ENCODE peak calls at places on chromosomes 16 and 17, in seven cellular contexts. One of them, this sample, is unnamed.

GRCh38 chr17:74332763-74333220 is 6.8 kb downstream of the KIF19 start:
- DNase-seq in dorsolateral prefrontal cortex: no peak
- DNase-seq in WTC11: no peak
- DNase-seq in stimulated activated CD8-positive, alpha-beta memory T cell treated with anti-CD3 and anti-CD28 coated beads, Interleukin-2, amount 100 ng/mL, for 1 hour: no peak
- DNase-seq in M059J: no peak
- DNase-seq in NCI-H2081: peak; percentile 62
- DNase-seq in NCI-H146: peak; percentile 58
- DNase-seq in this sample: no peak

GRCh38 chr17:59746849-59747445 is 39.5 kb downstream of the VMP1 start:
- DNase-seq in dorsolateral prefrontal cortex: no peak
- DNase-seq in WTC11: no peak
- DNase-seq in stimulated activated CD8-positive, alpha-beta memory T cell treated with anti-CD3 and anti-CD28 coated beads, Interleukin-2, amount 100 ng/mL, for 1 hour: no peak
- DNase-seq in M059J: peak; percentile 66
- DNase-seq in NCI-H2081: peak; percentile 56
- DNase-seq in NCI-H146: peak; percentile 28
- DNase-seq in this sample: peak; percentile 17

GRCh38 chr17:75850928-75851692 is 4.0 kb downstream of the WBP2 start:
- DNase-seq in dorsolateral prefrontal cortex: peak; percentile 71
- DNase-seq in WTC11: no peak
- DNase-seq in stimulated activated CD8-positive, alpha-beta memory T cell treated with anti-CD3 and anti-CD28 coated beads, Interleukin-2, amount 100 ng/mL, for 1 hour: no peak
- DNase-seq in M059J: no peak
- DNase-seq in NCI-H2081: no peak
- DNase-seq in NCI-H146: no peak
- DNase-seq in this sample: no peak

GRCh38 chr17:48612456-48612853 is 1.6 kb upstream of the HOXB7 start:
- DNase-seq in dorsolateral prefrontal cortex: no peak
- DNase-seq in WTC11: no peak
- DNase-seq in stimulated activated CD8-positive, alpha-beta memory T cell treated with anti-CD3 and anti-CD28 coated beads, Interleukin-2, amount 100 ng/mL, for 1 hour: no peak
- DNase-seq in M059J: peak; percentile 65
- DNase-seq in NCI-H2081: no peak
- DNase-seq in NCI-H146: peak; percentile 41
- DNase-seq in this sample: no peak

GRCh38 chr17:17028059-17028877 is 14.0 kb upstream of the MPRIP start:
- DNase-seq in dorsolateral prefrontal cortex: no peak
- DNase-seq in WTC11: peak; percentile 77
- DNase-seq in stimulated activated CD8-positive, alpha-beta memory T cell treated with anti-CD3 and anti-CD28 coated beads, Interleukin-2, amount 100 ng/mL, for 1 hour: no peak
- DNase-seq in M059J: peak; percentile 92
- DNase-seq in NCI-H2081: no peak
- DNase-seq in NCI-H146: peak; percentile 95
- DNase-seq in this sample: no peak

GRCh38 chr16:9138021-9138680 is 46.7 kb downstream of the HAPSTR1 start:
- DNase-seq in dorsolateral prefrontal cortex: no peak
- DNase-seq in WTC11: no peak
- DNase-seq in stimulated activated CD8-positive, alpha-beta memory T cell treated with anti-CD3 and anti-CD28 coated beads, Interleukin-2, amount 100 ng/mL, for 1 hour: no peak
- DNase-seq in M059J: no peak
- DNase-seq in NCI-H2081: no peak
- DNase-seq in NCI-H146: no peak
- DNase-seq in this sample: no peak

GRCh38 chr16:27951752-27952151 is 111.8 kb downstream of the GSG1L start:
- DNase-seq in dorsolateral prefrontal cortex: no peak
- DNase-seq in WTC11: no peak
- DNase-seq in stimulated activated CD8-positive, alpha-beta memory T cell treated with anti-CD3 and anti-CD28 coated beads, Interleukin-2, amount 100 ng/mL, for 1 hour: no peak
- DNase-seq in M059J: peak; percentile 53
- DNase-seq in NCI-H2081: no peak
- DNase-seq in NCI-H146: no peak
- DNase-seq in this sample: no peak

GRCh38 chr16:23013484-23013883 is 135.8 kb downstream of the USP31 start:
- DNase-seq in dorsolateral prefrontal cortex: no peak
- DNase-seq in WTC11: no peak
- DNase-seq in stimulated activated CD8-positive, alpha-beta memory T cell treated with anti-CD3 and anti-CD28 coated beads, Interleukin-2, amount 100 ng/mL, for 1 hour: no peak
- DNase-seq in M059J: peak; percentile 6
- DNase-seq in NCI-H2081: no peak
- DNase-seq in NCI-H146: no peak
- DNase-seq in this sample: no peak

GRCh38 chr16:3776316-3776715 is 59.0 kb upstream of the TRAP1 start:
- DNase-seq in dorsolateral prefrontal cortex: no peak
- DNase-seq in WTC11: no peak
- DNase-seq in stimulated activated CD8-positive, alpha-beta memory T cell treated with anti-CD3 and anti-CD28 coated beads, Interleukin-2, amount 100 ng/mL, for 1 hour: no peak
- DNase-seq in M059J: no peak
- DNase-seq in NCI-H2081: no peak
- DNase-seq in NCI-H146: no peak
- DNase-seq in this sample: no peak

GRCh38 chr16:69610356-69610755 is 44.6 kb downstream of the NFAT5 start:
- DNase-seq in dorsolateral prefrontal cortex: no peak
- DNase-seq in WTC11: no peak
- DNase-seq in stimulated activated CD8-positive, alpha-beta memory T cell treated with anti-CD3 and anti-CD28 coated beads, Interleukin-2, amount 100 ng/mL, for 1 hour: no peak
- DNase-seq in M059J: peak; percentile 20
- DNase-seq in NCI-H2081: no peak
- DNase-seq in NCI-H146: no peak
- DNase-seq in this sample: no peak

GRCh38 chr17:7626956-7627249 is 718 bp downstream of the SAT2 start:
- DNase-seq in dorsolateral prefrontal cortex: no peak
- DNase-seq in WTC11: no peak
- DNase-seq in stimulated activated CD8-positive, alpha-beta memory T cell treated with anti-CD3 and anti-CD28 coated beads, Interleukin-2, amount 100 ng/mL, for 1 hour: no peak
- DNase-seq in M059J: no peak
- DNase-seq in NCI-H2081: no peak
- DNase-seq in NCI-H146: no peak
- DNase-seq in this sample: no peak

GRCh38 chr17:44581868-44582267 is 24.6 kb downstream of the FZD2 start:
- DNase-seq in dorsolateral prefrontal cortex: no peak
- DNase-seq in WTC11: no peak
- DNase-seq in stimulated activated CD8-positive, alpha-beta memory T cell treated with anti-CD3 and anti-CD28 coated beads, Interleukin-2, amount 100 ng/mL, for 1 hour: no peak
- DNase-seq in M059J: no peak
- DNase-seq in NCI-H2081: no peak
- DNase-seq in NCI-H146: peak; percentile 62
- DNase-seq in this sample: no peak

GRCh38 chr17:3596804-3597464 is 12.3 kb downstream of the TRPV1 start:
- DNase-seq in dorsolateral prefrontal cortex: no peak
- DNase-seq in WTC11: no peak
- DNase-seq in stimulated activated CD8-positive, alpha-beta memory T cell treated with anti-CD3 and anti-CD28 coated beads, Interleukin-2, amount 100 ng/mL, for 1 hour: no peak
- DNase-seq in M059J: no peak
- DNase-seq in NCI-H2081: no peak
- DNase-seq in NCI-H146: no peak
- DNase-seq in this sample: no peak

GRCh38 chr17:68398731-68399637 is 58.3 kb downstream of the WIPI1 start:
- DNase-seq in dorsolateral prefrontal cortex: no peak
- DNase-seq in WTC11: peak; percentile 75
- DNase-seq in stimulated activated CD8-positive, alpha-beta memory T cell treated with anti-CD3 and anti-CD28 coated beads, Interleukin-2, amount 100 ng/mL, for 1 hour: no peak
- DNase-seq in M059J: peak; percentile 63
- DNase-seq in NCI-H2081: peak; percentile 67
- DNase-seq in NCI-H146: peak; percentile 79
- DNase-seq in this sample: no peak

GRCh38 chr17:2172447-2172938 is 117.6 kb downstream of the HIC1 start:
- DNase-seq in dorsolateral prefrontal cortex: no peak
- DNase-seq in WTC11: no peak
- DNase-seq in stimulated activated CD8-positive, alpha-beta memory T cell treated with anti-CD3 and anti-CD28 coated beads, Interleukin-2, amount 100 ng/mL, for 1 hour: no peak
- DNase-seq in M059J: peak; percentile 78
- DNase-seq in NCI-H2081: peak; percentile 40
- DNase-seq in NCI-H146: no peak
- DNase-seq in this sample: no peak

GRCh38 chr17:68172461-68172954 is 75.3 kb upstream of the AMZ2 start:
- DNase-seq in dorsolateral prefrontal cortex: peak; percentile 70
- DNase-seq in WTC11: peak; percentile 84
- DNase-seq in stimulated activated CD8-positive, alpha-beta memory T cell treated with anti-CD3 and anti-CD28 coated beads, Interleukin-2, amount 100 ng/mL, for 1 hour: peak; percentile 58
- DNase-seq in M059J: peak; percentile 50
- DNase-seq in NCI-H2081: peak; percentile 72
- DNase-seq in NCI-H146: peak; percentile 61
- DNase-seq in this sample: peak; percentile 52

GRCh38 chr16:75566040-75566888 is at the start of gene GABARAPL2:
- DNase-seq in dorsolateral prefrontal cortex: peak; percentile 75
- DNase-seq in WTC11: peak; percentile 95
- DNase-seq in stimulated activated CD8-positive, alpha-beta memory T cell treated with anti-CD3 and anti-CD28 coated beads, Interleukin-2, amount 100 ng/mL, for 1 hour: peak; percentile 84
- DNase-seq in M059J: peak; percentile 68
- DNase-seq in NCI-H2081: peak; percentile 56
- DNase-seq in NCI-H146: peak; percentile 78
- DNase-seq in this sample: peak; percentile 88

GRCh38 chr17:15457723-15458094 is 9.7 kb downstream of the CDRT4 start:
- DNase-seq in dorsolateral prefrontal cortex: no peak
- DNase-seq in WTC11: no peak
- DNase-seq in stimulated activated CD8-positive, alpha-beta memory T cell treated with anti-CD3 and anti-CD28 coated beads, Interleukin-2, amount 100 ng/mL, for 1 hour: no peak
- DNase-seq in M059J: no peak
- DNase-seq in NCI-H2081: no peak
- DNase-seq in NCI-H146: no peak
- DNase-seq in this sample: no peak

GRCh38 chr17:80826955-80827645 is 164.5 kb upstream of the CHMP6 start:
- DNase-seq in dorsolateral prefrontal cortex: peak; percentile 66
- DNase-seq in WTC11: no peak
- DNase-seq in stimulated activated CD8-positive, alpha-beta memory T cell treated with anti-CD3 and anti-CD28 coated beads, Interleukin-2, amount 100 ng/mL, for 1 hour: no peak
- DNase-seq in M059J: peak; percentile 97
- DNase-seq in NCI-H2081: peak; percentile 33
- DNase-seq in NCI-H146: no peak
- DNase-seq in this sample: no peak

GRCh38 chr17:8021565-8022357 is 17.1 kb upstream of the ALOX15B start:
- DNase-seq in dorsolateral prefrontal cortex: peak; percentile 19
- DNase-seq in WTC11: no peak
- DNase-seq in stimulated activated CD8-positive, alpha-beta memory T cell treated with anti-CD3 and anti-CD28 coated beads, Interleukin-2, amount 100 ng/mL, for 1 hour: no peak
- DNase-seq in M059J: no peak
- DNase-seq in NCI-H2081: no peak
- DNase-seq in NCI-H146: no peak
- DNase-seq in this sample: no peak

GRCh38 chr16:81866820-81867440 is 87.8 kb downstream of the PLCG2 start:
- DNase-seq in dorsolateral prefrontal cortex: no peak
- DNase-seq in WTC11: no peak
- DNase-seq in stimulated activated CD8-positive, alpha-beta memory T cell treated with anti-CD3 and anti-CD28 coated beads, Interleukin-2, amount 100 ng/mL, for 1 hour: no peak
- DNase-seq in M059J: peak; percentile 70
- DNase-seq in NCI-H2081: no peak
- DNase-seq in NCI-H146: no peak
- DNase-seq in this sample: no peak

GRCh38 chr17:19513897-19514488 is 19.7 kb upstream of the SLC47A1 start:
- DNase-seq in dorsolateral prefrontal cortex: peak; percentile 77
- DNase-seq in WTC11: peak; percentile 76
- DNase-seq in stimulated activated CD8-positive, alpha-beta memory T cell treated with anti-CD3 and anti-CD28 coated beads, Interleukin-2, amount 100 ng/mL, for 1 hour: peak; percentile 39
- DNase-seq in M059J: peak; percentile 62
- DNase-seq in NCI-H2081: peak; percentile 47
- DNase-seq in NCI-H146: peak; percentile 45
- DNase-seq in this sample: peak; percentile 52

GRCh38 chr16:66905633-66906539 is 12.8 kb downstream of the CDH16 start:
- DNase-seq in dorsolateral prefrontal cortex: no peak
- DNase-seq in WTC11: peak; percentile 55
- DNase-seq in stimulated activated CD8-positive, alpha-beta memory T cell treated with anti-CD3 and anti-CD28 coated beads, Interleukin-2, amount 100 ng/mL, for 1 hour: no peak
- DNase-seq in M059J: peak; percentile 48
- DNase-seq in NCI-H2081: peak; percentile 7
- DNase-seq in NCI-H146: peak; percentile 23
- DNase-seq in this sample: peak; percentile 35

GRCh38 chr17:37713028-37713431 is 31.8 kb downstream of the HNF1B start:
- DNase-seq in dorsolateral prefrontal cortex: no peak
- DNase-seq in WTC11: no peak
- DNase-seq in stimulated activated CD8-positive, alpha-beta memory T cell treated with anti-CD3 and anti-CD28 coated beads, Interleukin-2, amount 100 ng/mL, for 1 hour: no peak
- DNase-seq in M059J: no peak
- DNase-seq in NCI-H2081: no peak
- DNase-seq in NCI-H146: no peak
- DNase-seq in this sample: no peak

GRCh38 chr17:76578376-76578775 is 7.3 kb downstream of the ST6GALNAC2 start:
- DNase-seq in dorsolateral prefrontal cortex: no peak
- DNase-seq in WTC11: no peak
- DNase-seq in stimulated activated CD8-positive, alpha-beta memory T cell treated with anti-CD3 and anti-CD28 coated beads, Interleukin-2, amount 100 ng/mL, for 1 hour: no peak
- DNase-seq in M059J: no peak
- DNase-seq in NCI-H2081: no peak
- DNase-seq in NCI-H146: no peak
- DNase-seq in this sample: no peak

GRCh38 chr17:82859431-82860403 is 19.9 kb upstream of the ZNF750 start:
- DNase-seq in dorsolateral prefrontal cortex: no peak
- DNase-seq in WTC11: no peak
- DNase-seq in stimulated activated CD8-positive, alpha-beta memory T cell treated with anti-CD3 and anti-CD28 coated beads, Interleukin-2, amount 100 ng/mL, for 1 hour: no peak
- DNase-seq in M059J: peak; percentile 69
- DNase-seq in NCI-H2081: peak; percentile 32
- DNase-seq in NCI-H146: no peak
- DNase-seq in this sample: peak; percentile 61